ENCODE peak calls at places on chromosome 14, in eight cellular contexts. L, F, X, H, T, C, D and M are unnamed samples.
A peak's percentile ranks its signal among the peaks of the same experiment; 100 is the strongest.

GRCh38 chr14:75126121-75126544 is 715 bp downstream of the NEK9 start:
- DNase-seq in H (no peak), T (peak; percentile 63), F (no peak), L (no peak), D (no peak), X (no peak), C (peak; percentile 25), M (no peak)

GRCh38 chr14:50620341-50620740 is 47.8 kb downstream of the SAV1 start:
- DNase-seq in T (no peak), X (no peak), H (no peak), D (no peak), L (no peak), F (no peak), C (no peak), M (no peak)

GRCh38 chr14:58390830-58391229 is 4.9 kb upstream of the TOMM20L start:
- DNase-seq in H (no peak), X (no peak), D (no peak), F (no peak), T (no peak), L (no peak), C (no peak), M (no peak)

GRCh38 chr14:87901196-87901595 is 91.8 kb downstream of the GALC start:
- DNase-seq in F (no peak), H (peak; percentile 52), T (no peak), X (no peak), C (no peak), L (no peak), D (no peak), M (no peak)

GRCh38 chr14:52073251-52073650 is 4.4 kb upstream of the NID2 start:
- DNase-seq in X (no peak), C (no peak), H (no peak), D (no peak), T (no peak), F (no peak), L (no peak), M (no peak)

GRCh38 chr14:35369701-35370191 is 34.8 kb downstream of the NFKBIA start:
- DNase-seq in T (no peak), C (no peak), F (no peak), D (no peak), L (no peak), X (no peak), H (no peak), M (no peak)

GRCh38 chr14:34174973-34175372 is 224.1 kb upstream of the EGLN3 start:
- DNase-seq in X (no peak), H (no peak), C (no peak), D (no peak), T (no peak), F (no peak), L (no peak), M (no peak)

GRCh38 chr14:71248204-71248603 is 340.9 kb downstream of the PCNX1 start:
- DNase-seq in D (no peak), L (no peak), T (no peak), F (no peak), H (peak; percentile 59), C (no peak), X (no peak), M (no peak)

GRCh38 chr14:80621701-80622100 is 319.8 kb downstream of the CEP128 start:
- DNase-seq in T (no peak), D (no peak), H (peak; percentile 24), C (peak; percentile 0), L (peak; percentile 67), F (no peak), X (no peak), M (no peak)

GRCh38 chr14:59483360-59483759 is 848 bp downstream of the L3HYPDH start:
- DNase-seq in T (no peak), H (peak; percentile 80), D (peak; percentile 36), F (no peak), X (no peak), L (peak; percentile 41), C (no peak), M (no peak)

GRCh38 chr14:61080591-61081010 is 99.6 kb downstream of the SLC38A6 start:
- DNase-seq in D (no peak), T (no peak), C (peak; percentile 87), H (peak; percentile 89), X (peak; percentile 69), F (no peak), L (peak; percentile 72), M (no peak)

GRCh38 chr14:81471062-81471461 is 62.6 kb downstream of the SEL1L start:
- DNase-seq in T (no peak), X (no peak), F (no peak), C (peak; percentile 67), H (no peak), D (no peak), L (no peak), M (no peak)

GRCh38 chr14:48582938-48583337 is 907.5 kb upstream of the MDGA2 start:
- DNase-seq in C (no peak), H (no peak), D (no peak), T (no peak), F (no peak), X (no peak), L (no peak), M (no peak)

GRCh38 chr14:48586099-48586498 is 910.7 kb upstream of the MDGA2 start:
- DNase-seq in X (no peak), T (no peak), H (no peak), C (no peak), F (no peak), D (no peak), L (no peak), M (no peak)

GRCh38 chr14:48580692-48581091 is 905.3 kb upstream of the MDGA2 start:
- DNase-seq in X (no peak), C (no peak), D (no peak), L (no peak), H (no peak), F (no peak), T (no peak), M (no peak)

DNA sequence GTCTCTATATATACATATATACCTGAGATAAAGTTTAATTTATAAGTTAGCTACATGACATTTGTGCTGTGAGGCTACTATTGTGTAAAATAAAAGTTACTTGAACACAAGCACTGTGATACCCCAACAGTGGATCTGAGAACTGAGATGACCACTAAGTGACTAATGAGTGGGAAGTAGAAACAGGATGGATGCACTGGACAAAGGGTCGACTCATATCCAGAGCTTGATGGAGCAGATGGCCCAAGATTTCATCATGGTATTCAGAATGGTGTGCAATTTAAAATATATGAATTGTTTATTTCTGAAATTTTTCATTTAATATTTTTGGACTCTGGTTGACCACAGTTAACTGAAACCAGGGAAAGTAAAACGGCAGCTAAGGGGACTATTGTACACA is 908.6 kb upstream of the MDGA2 start:
- DNase-seq in H (no peak), C (peak; percentile 1), F (no peak), L (peak; percentile 8), X (no peak), T (no peak), D (no peak), M (no peak)
- TF ChIP-seq CTCF in H (no peak), C (no peak), F (no peak), L (no peak), X (no peak), T (no peak), D (no peak), M (no peak)

GRCh38 chr14:99878563-99878962 is 85.3 kb downstream of the EML1 start:
- DNase-seq in F (no peak), T (no peak), H (no peak), X (no peak), L (no peak), D (no peak), C (no peak), M (no peak)

GRCh38 chr14:99881011-99881410 is 87.8 kb downstream of the EML1 start:
- DNase-seq in T (no peak), C (no peak), D (no peak), X (no peak), L (no peak), F (no peak), H (peak; percentile 52), M (peak; percentile 64)

GRCh38 chr14:99875421-99875820 is 82.2 kb downstream of the EML1 start:
- DNase-seq in D (no peak), F (no peak), T (no peak), X (no peak), L (no peak), C (no peak), H (peak; percentile 9), M (peak; percentile 72)

GRCh38 chr14:99876406-99876805 is 83.2 kb downstream of the EML1 start:
- DNase-seq in L (no peak), F (no peak), D (no peak), T (no peak), X (no peak), H (no peak), C (no peak), M (no peak)

GRCh38 chr14:99879401-99880295 is 86.4 kb downstream of the EML1 start:
- DNase-seq in H (peak; percentile 92), C (no peak), F (no peak), L (peak; percentile 48), T (no peak), X (no peak), D (no peak), M (peak; percentile 55)
- H3K4me3 ChIP-seq in H (peak overlapping the region; percentile 23), C (no peak overlapping the region), F (no peak overlapping the region), L (peak overlapping the region; percentile 25), T (no peak overlapping the region), X (no peak overlapping the region), D (no peak overlapping the region), M (no peak overlapping the region)

GRCh38 chr14:105439179-105439578 is 19.6 kb downstream of the MTA1 start:
- DNase-seq in H (no peak), F (peak; percentile 48), T (no peak), C (no peak), L (no peak), D (no peak), X (no peak), M (no peak)

GRCh38 chr14:105440554-105440900 is 20.9 kb downstream of the MTA1 start:
- DNase-seq in D (no peak), L (no peak), X (no peak), F (no peak), H (no peak), C (no peak), T (no peak), M (no peak)

GRCh38 chr14:105442125-105442524 is 22.5 kb downstream of the MTA1 start:
- DNase-seq in T (no peak), C (no peak), F (peak; percentile 50), D (no peak), H (no peak), L (no peak), X (no peak), M (no peak)

GRCh38 chr14:105439710-105440553 is 20.3 kb downstream of the MTA1 start:
- DNase-seq in T (no peak), F (peak; percentile 72), C (no peak), L (no peak), D (no peak), H (no peak), X (no peak), M (no peak)

GRCh38 chr14:105440992-105441391 is 21.4 kb downstream of the MTA1 start:
- DNase-seq in X (no peak), F (no peak), D (no peak), T (no peak), L (no peak), H (no peak), C (no peak), M (no peak)
- TF ChIP-seq CTCF in X (no peak), F (no peak), D (no peak), T (no peak), L (no peak), H (no peak), C (no peak), M (no peak)

DNA sequence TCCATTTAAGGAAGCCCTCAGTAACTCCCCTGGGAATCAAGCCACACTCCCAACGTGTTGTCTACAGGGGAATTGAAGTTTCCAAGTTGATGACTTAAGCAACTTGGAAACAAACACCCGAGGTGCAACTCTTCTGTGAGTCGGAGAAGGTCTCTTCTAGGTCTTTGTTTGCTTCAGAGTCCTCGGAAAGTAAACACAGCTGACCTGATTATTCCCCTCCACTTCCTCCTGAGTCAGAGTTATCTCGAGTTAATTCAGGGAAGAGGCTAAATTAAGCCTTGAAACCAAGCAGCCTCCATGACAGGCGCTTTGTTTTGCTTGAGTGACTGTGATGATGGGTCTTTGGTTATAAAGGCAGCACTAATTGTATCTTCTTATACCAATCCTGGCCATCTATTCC is 41.8 kb downstream of the TUNAR start:
- DNase-seq in F (no peak), X (no peak), C (no peak), L (no peak), H (no peak), D (no peak), T (no peak), M (no peak)
- H3K4me3 ChIP-seq in F (no peak overlapping the region), X (no peak overlapping the region), C (no peak overlapping the region), L (no peak overlapping the region), H (no peak overlapping the region), D (no peak overlapping the region), T (no peak overlapping the region), M (no peak overlapping the region)